ENCODE peak calls at places on chromosomes 11 and 22, in six cellular contexts. F, M, T, N, U and A are unnamed samples.

GRCh38 chr11:10117709-10118341 is 176.2 kb downstream of the SBF2 start:
- DNase-seq in M (no peak), F (no peak), U (no peak), T (peak; percentile 42), N (peak; percentile 64), A (peak; percentile 8)

GRCh38 chr11:122242731-122243130 is 126.7 kb upstream of the BLID start:
- DNase-seq in F (no peak), U (no peak), M (no peak), T (no peak), N (no peak), A (no peak)

GRCh38 chr22:39246217-39246616 is 1.4 kb upstream of the PDGFB start:
- DNase-seq in U (no peak), T (no peak), N (no peak), M (no peak), F (no peak), A (no peak)

GRCh38 chr11:699753-700152 is 4.1 kb downstream of the TMEM80 start:
- DNase-seq in N (no peak), U (no peak), F (no peak), M (no peak), T (no peak), A (no peak)

GRCh38 chr11:43963221-43963620 is 20.8 kb downstream of the C11orf96 start:
- DNase-seq in T (no peak), M (no peak), U (no peak), F (no peak), N (no peak), A (no peak)

GRCh38 chr11:69637956-69638871 is 2.7 kb upstream of the CCND1 start:
- DNase-seq in T (peak; percentile 81), M (no peak), N (no peak), F (no peak), U (no peak), A (no peak)

GRCh38 chr11:73218106-73218829 is at the start of gene P2RY2:
- DNase-seq in T (no peak), U (no peak), N (no peak), M (peak; percentile 74), F (peak; percentile 24), A (no peak)

GRCh38 chr22:44396021-44396726 is 83.4 kb upstream of the SHISAL1 start:
- DNase-seq in F (no peak), U (no peak), N (no peak), T (no peak), M (peak; percentile 24), A (no peak)

GRCh38 chr11:125674210-125674609 is 6.4 kb downstream of the ACRV1 start:
- DNase-seq in U (no peak), M (no peak), T (no peak), F (no peak), N (no peak), A (no peak)

GRCh38 chr22:41230399-41230785 is 10.3 kb downstream of the CHADL start:
- DNase-seq in F (no peak), M (no peak), U (no peak), N (no peak), T (no peak), A (no peak)

GRCh38 chr11:57071829-57072228 is 83.1 kb downstream of the OR5AK2 start:
- DNase-seq in M (no peak), U (no peak), T (no peak), N (peak; percentile 11), F (no peak), A (no peak)

GRCh38 chr11:6635082-6635932 is 16.1 kb upstream of the TPP1 start:
- DNase-seq in F (no peak), M (no peak), N (no peak), U (peak; percentile 61), T (peak; percentile 33), A (no peak)

GRCh38 chr11:132402056-132402684 is 1031.8 kb downstream of the NTM start:
- DNase-seq in M (no peak), F (no peak), U (peak; percentile 16), N (peak; percentile 2), T (peak; percentile 62), A (peak; percentile 20)

GRCh38 chr11:74770456-74770855 is 21.8 kb downstream of the RNF169 start:
- DNase-seq in T (peak; percentile 20), N (no peak), M (no peak), F (no peak), U (no peak), A (no peak)

GRCh38 chr11:113796663-113797259 is 17.2 kb downstream of the CLDN25 start:
- DNase-seq in F (no peak), T (peak; percentile 52), M (no peak), U (no peak), N (no peak), A (peak; percentile 31)

GRCh38 chr11:131460931-131461330 is 90.5 kb downstream of the NTM start:
- DNase-seq in F (no peak), N (no peak), T (no peak), M (no peak), U (no peak), A (no peak)

GRCh38 chr11:1667906-1668305 is 29.1 kb upstream of the KRTAP5-6 start:
- DNase-seq in T (no peak), N (no peak), F (no peak), U (no peak), M (no peak), A (no peak)

GRCh38 chr11:28140689-28141455 is 32.7 kb downstream of the METTL15 start:
- DNase-seq in F (no peak), M (no peak), U (no peak), N (no peak), T (no peak), A (no peak)

GRCh38 chr11:115660072-115660805 is 156.0 kb upstream of the CADM1 start:
- DNase-seq in F (no peak), N (no peak), T (no peak), M (no peak), U (no peak), A (no peak)

GRCh38 chr11:75814369-75814685 is 683 bp upstream of the UVRAG start:
- DNase-seq in M (no peak), U (no peak), F (no peak), N (no peak), T (no peak), A (no peak)

GRCh38 chr11:6387811-6388599 is 2.3 kb upstream of the SMPD1 start:
- DNase-seq in F (no peak), U (no peak), M (no peak), T (peak; percentile 49), N (no peak), A (no peak)

GRCh38 chr11:117907276-117908110 is 21.7 kb downstream of the TMPRSS13 start:
- DNase-seq in U (peak; percentile 60), N (peak; percentile 16), T (peak; percentile 90), F (peak; percentile 74), M (peak; percentile 84), A (peak; percentile 78)

GRCh38 chr11:1749787-1750351 is 526 bp downstream of the IFITM10 start:
- DNase-seq in U (no peak), N (peak; percentile 69), T (peak; percentile 67), F (no peak), M (no peak), A (peak; percentile 31)

GRCh38 chr11:33542921-33543320 is 157.7 kb downstream of the C11orf91 start:
- DNase-seq in N (no peak), T (peak; percentile 36), M (peak; percentile 67), U (peak; percentile 24), F (peak; percentile 30), A (no peak)

GRCh38 chr11:118918686-118919280 is 6.9 kb downstream of the BCL9L start:
- DNase-seq in T (peak; percentile 68), M (no peak), F (no peak), U (no peak), N (no peak), A (no peak)